ENCODE peak calls at places on chromosomes 6 and 20, in four cellular contexts. One of them, this sample, is unnamed. For H3K4me1, the result is how much of the 10 kb centered on the place peaks cover.

GRCh38 chr6:141359953-141360352 is 772.8 kb upstream of the GJE1 start:
- DNase-seq in tibial nerve: no peak
- DNase-seq in uterus: peak
- DNase-seq in esophagus squamous epithelium: no peak
- DNase-seq in this sample: no peak

GRCh38 chr20:24648919-24649318 is 179.5 kb downstream of the SYNDIG1 start:
- DNase-seq in esophagus squamous epithelium: no peak
- DNase-seq in uterus: no peak
- DNase-seq in tibial nerve: no peak
- DNase-seq in this sample: no peak

GRCh38 chr20:58482416-58482815 is 32.8 kb downstream of the APCDD1L start:
- DNase-seq in uterus: no peak
- DNase-seq in esophagus squamous epithelium: no peak
- DNase-seq in tibial nerve: no peak
- DNase-seq in this sample: no peak

GRCh38 chr6:144931172-144932035 is 646.3 kb downstream of the UTRN start:
- DNase-seq in esophagus squamous epithelium: no peak
- DNase-seq in tibial nerve: peak
- DNase-seq in uterus: no peak
- DNase-seq in this sample: peak

GRCh38 chr6:30061766-30062458 is 847 bp downstream of the POLR1H start:
- DNase-seq in uterus: no peak
- DNase-seq in esophagus squamous epithelium: no peak
- DNase-seq in tibial nerve: no peak
- DNase-seq in this sample: peak

GRCh38 chr20:16020971-16021370 is 552.3 kb downstream of the KIF16B start:
- DNase-seq in tibial nerve: no peak
- DNase-seq in esophagus squamous epithelium: no peak
- DNase-seq in uterus: no peak
- DNase-seq in this sample: no peak

GRCh38 chr6:16322666-16323312 is 84.4 kb downstream of the GMPR start:
- DNase-seq in uterus: peak
- DNase-seq in tibial nerve: peak
- DNase-seq in esophagus squamous epithelium: no peak
- DNase-seq in this sample: peak

GRCh38 chr6:159939591-159940016 is 29.3 kb upstream of the IGF2R start:
- DNase-seq in uterus: peak
- DNase-seq in tibial nerve: no peak
- DNase-seq in esophagus squamous epithelium: no peak
- DNase-seq in this sample: no peak

GRCh38 chr6:35718911-35719381 is 17.9 kb upstream of the ARMC12 start:
- DNase-seq in esophagus squamous epithelium: no peak
- DNase-seq in uterus: peak
- DNase-seq in tibial nerve: no peak
- DNase-seq in this sample: no peak

GRCh38 chr6:42100029-42100901 is 42.2 kb downstream of the C6orf132 start:
- DNase-seq in tibial nerve: no peak
- DNase-seq in esophagus squamous epithelium: no peak
- DNase-seq in uterus: peak
- DNase-seq in this sample: no peak

GRCh38 chr6:46914279-46914810 is 7.4 kb downstream of the ADGRF5 start:
- DNase-seq in esophagus squamous epithelium: no peak
- DNase-seq in uterus: no peak
- DNase-seq in tibial nerve: no peak
- DNase-seq in this sample: no peak

GRCh38 chr6:149862901-149863595 is 1.1 kb downstream of the LRP11 start:
- DNase-seq in uterus: peak
- DNase-seq in esophagus squamous epithelium: no peak
- DNase-seq in tibial nerve: peak
- DNase-seq in this sample: peak

GRCh38 chr6:130001229-130001554 is 17.2 kb upstream of the L3MBTL3 start:
- DNase-seq in esophagus squamous epithelium: no peak
- DNase-seq in uterus: no peak
- DNase-seq in tibial nerve: no peak
- DNase-seq in this sample: no peak

GRCh38 chr6:147567141-147567805 is 58.8 kb downstream of the SAMD5 start:
- DNase-seq in tibial nerve: no peak
- DNase-seq in esophagus squamous epithelium: no peak
- DNase-seq in uterus: no peak
- DNase-seq in this sample: no peak

GRCh38 chr20:64256282-64256947 is 867 bp downstream of the PCMTD2 start:
- DNase-seq in uterus: no peak
- DNase-seq in tibial nerve: no peak
- DNase-seq in esophagus squamous epithelium: no peak
- DNase-seq in this sample: no peak

GRCh38 chr6:3157151-3157933 is at the start of gene TUBB2A:
- DNase-seq in uterus: peak
- DNase-seq in tibial nerve: peak
- DNase-seq in esophagus squamous epithelium: peak
- DNase-seq in this sample: peak

GRCh38 chr6:24932832-24933231 is 2.9 kb downstream of the RIPOR2 start:
- DNase-seq in uterus: no peak
- DNase-seq in tibial nerve: no peak
- DNase-seq in esophagus squamous epithelium: no peak
- DNase-seq in this sample: no peak

GRCh38 chr6:69816569-69816968 is 19.8 kb upstream of the LMBRD1 start:
- DNase-seq in uterus: no peak
- DNase-seq in tibial nerve: no peak
- DNase-seq in esophagus squamous epithelium: no peak
- DNase-seq in this sample: no peak

GRCh38 chr20:25544316-25544715 is 41.0 kb downstream of the NINL start:
- DNase-seq in uterus: no peak
- DNase-seq in tibial nerve: no peak
- DNase-seq in esophagus squamous epithelium: no peak
- DNase-seq in this sample: no peak

GRCh38 chr20:57705103-57705899 is 4.5 kb downstream of the PMEPA1 start:
- DNase-seq in tibial nerve: no peak
- DNase-seq in esophagus squamous epithelium: no peak
- DNase-seq in uterus: no peak
- DNase-seq in this sample: no peak

GRCh38 chr20:1334370-1334731 is 5.4 kb upstream of the SDCBP2 start:
- DNase-seq in esophagus squamous epithelium: no peak
- DNase-seq in tibial nerve: no peak
- DNase-seq in uterus: no peak
- DNase-seq in this sample: no peak

GRCh38 chr20:1332749-1333300 is 3.9 kb upstream of the SDCBP2 start:
- DNase-seq in uterus: no peak
- DNase-seq in tibial nerve: no peak
- DNase-seq in esophagus squamous epithelium: no peak
- DNase-seq in this sample: no peak

GRCh38 chr20:1331801-1332453 is 3.0 kb upstream of the SDCBP2 start:
- DNase-seq in tibial nerve: no peak
- DNase-seq in uterus: no peak
- DNase-seq in esophagus squamous epithelium: no peak
- DNase-seq in this sample: no peak

GRCh38 chr20:1334761-1335160 is 5.8 kb upstream of the SDCBP2 start:
- DNase-seq in tibial nerve: no peak
- DNase-seq in esophagus squamous epithelium: no peak
- DNase-seq in uterus: no peak
- DNase-seq in this sample: no peak

DNA sequence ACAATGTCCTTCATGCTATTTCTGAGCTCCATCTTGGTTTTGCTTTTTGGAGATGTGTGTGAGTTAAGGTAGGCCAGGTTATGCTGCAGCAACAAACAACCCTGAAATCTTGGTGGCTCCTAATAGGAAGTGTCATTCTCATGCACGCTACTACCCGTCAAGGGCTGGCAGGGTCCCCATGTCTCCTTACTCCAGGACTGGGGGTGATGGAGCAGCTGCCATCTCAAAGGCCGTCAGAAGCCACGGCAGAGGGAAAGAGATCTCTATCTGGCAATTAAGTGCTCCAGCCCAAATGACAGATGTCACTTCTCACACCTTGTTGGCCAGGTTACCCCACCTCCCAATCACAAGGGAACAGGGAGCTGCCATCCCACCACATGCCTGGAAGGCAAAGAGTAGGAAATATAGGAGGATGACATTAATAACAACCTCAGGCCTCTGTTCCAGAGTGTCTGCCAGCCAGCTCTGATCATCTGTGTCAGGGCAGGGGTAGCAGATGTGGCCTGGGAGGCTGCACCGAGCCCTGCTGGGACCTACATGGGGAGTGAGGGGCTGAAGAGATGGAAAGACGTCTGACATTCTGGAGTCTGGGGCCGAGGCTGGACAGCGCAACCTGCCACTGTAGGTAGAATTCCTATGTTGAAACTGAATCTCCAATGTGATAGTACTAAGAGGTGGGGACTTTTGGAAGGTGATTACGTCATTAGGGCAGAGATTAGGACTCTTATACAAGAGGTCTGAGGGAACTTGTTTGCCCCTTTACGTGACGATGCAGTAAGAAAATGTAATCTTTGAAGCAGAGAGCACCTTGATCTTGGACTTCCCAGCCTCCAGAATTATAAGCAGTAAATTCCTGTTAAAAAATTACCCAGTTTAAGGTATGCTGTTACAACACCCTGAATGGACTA is 4.8 kb upstream of the SDCBP2 start:
- DNase-seq in uterus: no peak
- DNase-seq in esophagus squamous epithelium: no peak
- DNase-seq in tibial nerve: no peak
- DNase-seq in this sample: peak
- TF ChIP-seq POLR2A in uterus: no peak
- TF ChIP-seq POLR2A in esophagus squamous epithelium: no peak
- TF ChIP-seq POLR2A in tibial nerve: no peak
- TF ChIP-seq POLR2A in this sample: no peak

GRCh38 chr6:106102967-106103727 is 17.0 kb downstream of the PRDM1 start:
- DNase-seq in esophagus squamous epithelium: no peak
- DNase-seq in uterus: no peak
- DNase-seq in tibial nerve: no peak
- DNase-seq in this sample: no peak

GRCh38 chr6:106104941-106105340 is 18.8 kb downstream of the PRDM1 start:
- DNase-seq in esophagus squamous epithelium: no peak
- DNase-seq in tibial nerve: no peak
- DNase-seq in uterus: no peak
- DNase-seq in this sample: no peak

GRCh38 chr6:106103728-106104109 is 17.6 kb downstream of the PRDM1 start:
- DNase-seq in esophagus squamous epithelium: no peak
- DNase-seq in uterus: no peak
- DNase-seq in tibial nerve: no peak
- DNase-seq in this sample: no peak

GRCh38 chr6:106105493-106105892 is 19.4 kb downstream of the PRDM1 start:
- DNase-seq in tibial nerve: no peak
- DNase-seq in esophagus squamous epithelium: no peak
- DNase-seq in uterus: no peak
- DNase-seq in this sample: no peak

DNA sequence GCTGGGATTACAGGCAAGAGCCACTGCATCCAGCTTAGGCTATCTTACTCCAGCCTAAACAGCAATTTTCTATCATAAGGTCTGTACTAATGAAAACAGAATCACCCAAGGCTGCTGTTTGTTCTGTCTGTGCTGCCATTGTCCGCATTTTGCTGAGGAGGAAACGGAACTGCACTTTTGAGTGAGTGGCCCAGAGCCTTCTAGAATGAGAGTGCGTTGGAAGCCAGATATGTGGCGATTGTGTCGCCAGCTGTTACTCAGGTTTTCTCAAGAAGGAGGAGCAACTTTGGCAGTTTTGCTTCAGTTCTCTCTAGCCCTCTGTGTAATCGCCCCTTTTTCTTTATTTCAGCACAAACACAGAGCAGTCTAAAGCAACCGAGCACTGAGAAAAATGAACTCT is 18.3 kb downstream of the PRDM1 start:
- DNase-seq in tibial nerve: no peak
- DNase-seq in uterus: no peak
- DNase-seq in esophagus squamous epithelium: no peak
- DNase-seq in this sample: no peak
- H3K4me1 ChIP-seq in tibial nerve: under half
- H3K4me1 ChIP-seq in uterus: under half
- H3K4me1 ChIP-seq in esophagus squamous epithelium: under half
- H3K4me1 ChIP-seq in this sample: under half

GRCh38 chr6:148619891-148620290 is 126.9 kb upstream of the UST start:
- DNase-seq in esophagus squamous epithelium: no peak
- DNase-seq in tibial nerve: no peak
- DNase-seq in uterus: no peak
- DNase-seq in this sample: no peak
- TF ChIP-seq POLR2A in esophagus squamous epithelium: no peak
- TF ChIP-seq POLR2A in tibial nerve: no peak
- TF ChIP-seq POLR2A in uterus: no peak
- TF ChIP-seq POLR2A in this sample: no peak

GRCh38 chr20:37414636-37415035 is 68.7 kb downstream of the SRC start:
- DNase-seq in esophagus squamous epithelium: no peak
- DNase-seq in uterus: no peak
- DNase-seq in tibial nerve: no peak
- DNase-seq in this sample: no peak

GRCh38 chr20:37414133-37414532 is 68.2 kb downstream of the SRC start:
- DNase-seq in uterus: no peak
- DNase-seq in tibial nerve: no peak
- DNase-seq in esophagus squamous epithelium: no peak
- DNase-seq in this sample: no peak

GRCh38 chr20:37417146-37417856 is 71.4 kb downstream of the SRC start:
- DNase-seq in tibial nerve: no peak
- DNase-seq in esophagus squamous epithelium: no peak
- DNase-seq in uterus: no peak
- DNase-seq in this sample: no peak

GRCh38 chr20:37416202-37417145 is 70.5 kb downstream of the SRC start:
- DNase-seq in esophagus squamous epithelium: no peak
- DNase-seq in tibial nerve: no peak
- DNase-seq in uterus: no peak
- DNase-seq in this sample: no peak

GRCh38 chr20:37415118-37416085 is 69.5 kb downstream of the SRC start:
- DNase-seq in uterus: no peak
- DNase-seq in esophagus squamous epithelium: no peak
- DNase-seq in tibial nerve: no peak
- DNase-seq in this sample: peak
- H3K4me1 ChIP-seq in uterus: under half
- H3K4me1 ChIP-seq in esophagus squamous epithelium: under half
- H3K4me1 ChIP-seq in tibial nerve: under half
- H3K4me1 ChIP-seq in this sample: under half

DNA sequence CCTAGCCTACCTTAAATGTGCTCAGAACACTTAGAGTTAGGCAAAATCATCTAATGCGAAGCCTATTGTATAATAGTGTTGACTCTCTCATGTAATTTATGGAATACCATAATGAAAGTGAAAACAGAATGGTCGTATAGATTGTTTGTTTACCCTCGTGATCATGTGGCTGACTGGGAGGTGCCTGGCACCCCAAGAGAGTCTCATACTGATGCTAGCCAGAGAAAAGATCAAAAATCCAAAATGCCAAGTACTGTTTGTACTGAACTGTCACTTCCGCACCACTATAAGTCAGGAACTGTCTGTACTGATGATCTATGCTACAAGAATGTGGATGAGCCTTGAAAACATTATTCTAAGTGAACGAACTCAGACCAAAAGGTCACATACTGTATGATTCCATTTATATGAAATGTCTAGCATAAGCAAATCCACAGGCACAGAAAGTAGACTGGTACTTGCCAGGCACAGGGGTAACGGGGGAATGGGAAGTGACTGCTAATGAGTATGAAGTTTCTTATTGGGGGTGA is 22.4 kb downstream of the ZMYND8 start:
- DNase-seq in uterus: no peak
- DNase-seq in esophagus squamous epithelium: no peak
- DNase-seq in tibial nerve: no peak
- DNase-seq in this sample: peak
- TF ChIP-seq POLR2A in uterus: no peak
- TF ChIP-seq POLR2A in esophagus squamous epithelium: no peak
- TF ChIP-seq POLR2A in tibial nerve: no peak
- TF ChIP-seq POLR2A in this sample: peak

This sample was measured in right lobe of liver.